ENCODE peak calls at places on chromosome 21, in seven cellular contexts. N is GM12864; B is progenitor cell of endocrine pancreas; V is NCI-H524; X is H9; R is activated T-cell treated with anti-CD3 and anti-CD28 coated beads for 1 hour; C is stimulated activated CD4-positive, alpha-beta T cell treated with anti-CD3 and anti-CD28 coated beads, Interleukin-4, amount 100 ng/mL, for 1 hour. J is an unnamed sample.

GRCh38 chr21:46474365-46474764 is 15.7 kb downstream of the DIP2A start:
- DNase-seq in N (no peak), B (no peak), V (no peak), X (no peak), R (no peak), C (no peak), J (no peak)

GRCh38 chr21:35491114-35491513 is 442.0 kb upstream of the RUNX1 start:
- DNase-seq in N (no peak), B (peak), V (no peak), X (no peak), R (no peak), C (no peak), J (no peak)

GRCh38 chr21:41458121-41458520 is 32.1 kb downstream of the MX1 start:
- DNase-seq in N (no peak), B (no peak), V (no peak), X (no peak), R (no peak), C (no peak), J (no peak)

GRCh38 chr21:16427587-16428087 is 697.9 kb downstream of the USP25 start:
- DNase-seq in N (no peak), B (no peak), V (peak), X (no peak), R (no peak), C (no peak), J (no peak)

GRCh38 chr21:44018813-44019567 is 6.9 kb downstream of the TRAPPC10 start:
- DNase-seq in N (no peak), B (no peak), V (peak), X (no peak), R (no peak), C (no peak), J (no peak)

GRCh38 chr21:42663200-42663483 is 9.7 kb downstream of the PDE9A start:
- DNase-seq in N (no peak), B (no peak), V (no peak), X (no peak), R (no peak), C (no peak), J (no peak)

GRCh38 chr21:39218082-39218409 is 34.8 kb upstream of the PSMG1 start:
- DNase-seq in N (no peak), B (no peak), V (peak), X (no peak), R (no peak), C (no peak), J (no peak)

GRCh38 chr21:36850372-36850771 is 116.1 kb downstream of the HLCS start:
- DNase-seq in N (no peak), B (no peak), V (no peak), X (no peak), R (no peak), C (no peak), J (no peak)

GRCh38 chr21:36330904-36331303 is 10.9 kb downstream of the MORC3 start:
- DNase-seq in N (no peak), B (no peak), V (peak), X (no peak), R (peak), C (peak), J (peak)

GRCh38 chr21:8990326-8991087 is 1530.9 kb upstream of the TPTE start:
- DNase-seq in N (no peak), B (no peak), V (no peak), X (no peak), R (no peak), C (no peak), J (no peak)

GRCh38 chr21:21297211-21297610 is 299.0 kb downstream of the NCAM2 start:
- DNase-seq in N (no peak), B (no peak), V (no peak), X (no peak), R (no peak), C (no peak), J (no peak)

GRCh38 chr21:17903029-17903806 is 84.1 kb upstream of the C21orf91 start:
- DNase-seq in N (no peak), B (no peak), V (peak), X (no peak), R (no peak), C (no peak), J (no peak)

GRCh38 chr21:37240978-37241377 is 26.2 kb downstream of the VPS26C start:
- DNase-seq in N (no peak), B (no peak), V (no peak), X (no peak), R (no peak), C (no peak), J (no peak)

GRCh38 chr21:34702341-34702807 is 33.6 kb downstream of the CLIC6 start:
- DNase-seq in N (no peak), B (no peak), V (no peak), X (no peak), R (no peak), C (no peak), J (no peak)

GRCh38 chr21:45006536-45007079 is 66.8 kb downstream of the SLX9 start:
- DNase-seq in N (no peak), B (no peak), V (peak), X (no peak), R (no peak), C (no peak), J (no peak)

GRCh38 chr21:42395910-42396625 is at the start of gene TMPRSS3:
- DNase-seq in N (no peak), B (no peak), V (no peak), X (no peak), R (no peak), C (no peak), J (no peak)

GRCh38 chr21:28272272-28272992 is 720.2 kb downstream of the LTN1 start:
- DNase-seq in N (no peak), B (no peak), V (no peak), X (no peak), R (no peak), C (no peak), J (no peak)

J was measured in stimulated activated naive CD8-positive, alpha-beta T cell treated with anti-CD3 and anti-CD28 coated beads, Interleukin-15, amount 100 ng/mL, for 72 hours.